ENCODE peak calls at places on chromosomes 6 and 20, in ten cellular contexts. L is NCI-H1436, A is right lobe of liver, I is mesenteric fat pad, Z is neural crest cell, S is Peyer's patch, M is HFF-Myc, K is adipocyte, Q is mucosa of gallbladder, U is ovary. H is an unnamed sample.

GRCh38 chr20:33862709-33863403 is 51.7 kb downstream of the CHMP4B start:
- DNase-seq in L (peak; percentile 12), Q (peak; percentile 21), K (peak; percentile 90), U (peak; percentile 66), S (peak; percentile 50), Z (peak; percentile 80), A (no peak), I (no peak), M (peak; percentile 26), H (no peak)

GRCh38 chr6:113735487-113735886 is 121.7 kb upstream of the MARCKS start:
- DNase-seq in I (no peak), A (no peak), Q (no peak), S (no peak), U (no peak), M (no peak), Z (no peak), K (no peak), L (no peak), H (peak; percentile 60)

GRCh38 chr6:47253136-47253535 is 56.6 kb downstream of the TNFRSF21 start:
- DNase-seq in L (no peak), Z (no peak), A (no peak), K (no peak), I (no peak), Q (no peak), S (no peak), M (no peak), U (no peak), H (no peak)

GRCh38 chr6:130322673-130323268 is 43.0 kb upstream of the TMEM200A start:
- DNase-seq in Q (peak; percentile 58), Z (peak; percentile 18), U (peak; percentile 30), S (peak; percentile 34), L (peak; percentile 0), M (peak; percentile 50), I (no peak), A (no peak), K (peak; percentile 90), H (peak; percentile 76)

GRCh38 chr20:35297153-35297552 is 4.9 kb upstream of the FAM83C start:
- DNase-seq in Q (no peak), A (no peak), I (no peak), Z (no peak), U (no peak), K (no peak), M (no peak), L (no peak), S (no peak), H (no peak)

GRCh38 chr20:43404880-43405279 is 52.8 kb upstream of the SRSF6 start:
- DNase-seq in A (no peak), I (no peak), Q (no peak), L (no peak), S (no peak), K (no peak), Z (no peak), U (no peak), M (no peak), H (no peak)

GRCh38 chr6:52662031-52662430 is 8.9 kb upstream of the TMEM14A start:
- DNase-seq in L (no peak), I (no peak), S (no peak), U (no peak), Z (no peak), Q (no peak), A (no peak), K (no peak), M (no peak), H (no peak)

GRCh38 chr6:45703041-45703739 is 312.5 kb downstream of the CLIC5 start:
- DNase-seq in Q (no peak), U (no peak), L (no peak), S (no peak), I (no peak), M (peak; percentile 36), Z (no peak), A (no peak), K (peak; percentile 64), H (no peak)

GRCh38 chr6:29908710-29909109 is 33.6 kb upstream of the HLA-A start:
- DNase-seq in K (no peak), Q (no peak), I (no peak), L (no peak), S (no peak), M (no peak), U (no peak), A (no peak), Z (no peak), H (no peak)

GRCh38 chr20:16451970-16452369 is 121.3 kb downstream of the KIF16B start:
- DNase-seq in S (no peak), Q (no peak), A (no peak), I (no peak), M (no peak), Z (no peak), K (no peak), L (no peak), U (no peak), H (no peak)

GRCh38 chr6:159298840-159299239 is 129.6 kb downstream of the FNDC1 start:
- DNase-seq in K (no peak), U (no peak), S (no peak), L (no peak), Q (no peak), M (no peak), I (no peak), Z (no peak), A (no peak), H (no peak)

GRCh38 chr6:21679761-21680265 is 86.3 kb downstream of the SOX4 start:
- DNase-seq in K (peak; percentile 77), L (no peak), U (no peak), I (no peak), Q (no peak), S (no peak), M (no peak), Z (no peak), A (no peak), H (no peak)

GRCh38 chr6:139452176-139452876 is 77.9 kb upstream of the CITED2 start:
- DNase-seq in S (no peak), L (no peak), I (no peak), Q (no peak), A (no peak), M (no peak), K (peak; percentile 42), Z (no peak), U (no peak), H (no peak)

GRCh38 chr6:2971420-2972218 is at the start of gene SERPINB6:
- DNase-seq in U (peak; percentile 89), M (no peak), I (peak; percentile 92), A (peak; percentile 92), K (peak; percentile 87), Z (peak; percentile 35), S (peak; percentile 57), L (no peak), Q (peak; percentile 84), H (no peak)

GRCh38 chr6:5645275-5645674 is 361.4 kb downstream of the NRN1 start:
- DNase-seq in Q (no peak), U (no peak), K (no peak), I (no peak), M (no peak), A (no peak), Z (no peak), S (no peak), L (peak; percentile 47), H (no peak)

GRCh38 chr6:90204327-90204726 is 92.3 kb downstream of the BACH2 start:
- DNase-seq in S (no peak), U (no peak), L (no peak), K (no peak), A (no peak), M (no peak), Z (no peak), Q (no peak), I (no peak), H (no peak)

GRCh38 chr6:108771421-108771820 is 76.8 kb upstream of the ARMC2 start:
- DNase-seq in K (no peak), L (no peak), I (no peak), U (no peak), A (no peak), S (no peak), Z (no peak), Q (no peak), M (no peak), H (no peak)

GRCh38 chr20:32332614-32333013 is 25.5 kb upstream of the ASXL1 start:
- DNase-seq in Q (peak; percentile 82), I (no peak), Z (no peak), K (peak; percentile 36), M (no peak), S (no peak), U (no peak), A (peak; percentile 69), L (no peak), H (no peak)

GRCh38 chr6:46208303-46208702 is 37.5 kb upstream of the ENPP5 start:
- DNase-seq in M (no peak), Q (no peak), Z (no peak), L (no peak), A (no peak), U (no peak), K (no peak), S (no peak), I (no peak), H (no peak)

GRCh38 chr6:70686548-70687133 is 19.0 kb downstream of the SMAP1 start:
- DNase-seq in A (no peak), M (peak; percentile 27), L (peak; percentile 9), S (no peak), K (peak; percentile 81), U (no peak), Q (no peak), I (no peak), Z (no peak), H (peak; percentile 40)

GRCh38 chr6:161498359-161498758 is 224.5 kb upstream of the AGPAT4 start:
- DNase-seq in U (no peak), M (peak; percentile 32), K (peak; percentile 23), I (no peak), A (no peak), Z (no peak), Q (no peak), L (peak; percentile 80), S (no peak), H (no peak)

GRCh38 chr6:170116643-170117042 is 174.2 kb downstream of the DLL1 start:
- DNase-seq in Q (no peak), L (no peak), S (no peak), A (peak; percentile 19), U (peak; percentile 8), I (peak; percentile 41), M (no peak), K (no peak), Z (no peak), H (no peak)

GRCh38 chr6:32969685-32970412 is 1.5 kb downstream of the BRD2 start:
- DNase-seq in U (peak; percentile 83), Q (peak; percentile 62), A (peak; percentile 85), Z (peak; percentile 68), I (no peak), L (peak; percentile 64), M (peak; percentile 93), S (peak; percentile 71), K (peak; percentile 93), H (no peak)

GRCh38 chr20:47468290-47469050 is 33.2 kb upstream of the NCOA3 start:
- DNase-seq in L (no peak), Q (no peak), Z (no peak), A (no peak), S (peak; percentile 75), I (no peak), K (no peak), U (no peak), M (no peak), H (no peak)

GRCh38 chr20:11013801-11014200 is 340.0 kb upstream of the JAG1 start:
- DNase-seq in U (no peak), S (no peak), K (no peak), Q (no peak), L (no peak), I (no peak), Z (no peak), A (no peak), M (no peak), H (no peak)

GRCh38 chr6:119340766-119341487 is 8.6 kb downstream of the MAN1A1 start:
- DNase-seq in M (no peak), I (no peak), S (no peak), Q (no peak), K (no peak), L (no peak), Z (no peak), U (no peak), A (no peak), H (no peak)

GRCh38 chr6:120938876-120939231 is 395.4 kb downstream of the TBC1D32 start:
- DNase-seq in Q (no peak), U (no peak), K (no peak), A (no peak), Z (no peak), L (no peak), S (no peak), M (no peak), I (no peak), H (no peak)

GRCh38 chr6:25441658-25442276 is 162.6 kb downstream of the CARMIL1 start:
- DNase-seq in M (no peak), Z (no peak), Q (no peak), S (no peak), A (no peak), K (no peak), I (no peak), L (no peak), U (no peak), H (no peak)

H was measured in SK-N-MC.